ENCODE peak calls at places on chromosomes 1 and 21, in ten cellular contexts. O is mucosa of descending colon, Y is suprapubic skin, F is HFFc6, A is PC-9, R is transverse colon, K is lower leg skin, P is RWPE1, D is GM23338, Q is neural crest cell. J is an unnamed sample.

GRCh38 chr1:213131851-213132655 is 81.0 kb downstream of the RPS6KC1 start:
- DNase-seq in Y (no peak), R (no peak), A (no peak), K (no peak), P (no peak), D (no peak), F (no peak), O (no peak), Q (no peak), J (no peak)

GRCh38 chr21:32412998-32413504 is 545 bp downstream of the EVA1C start:
- DNase-seq in Y (peak), R (peak), P (no peak), A (no peak), D (peak), O (peak), K (peak), Q (no peak), F (no peak), J (no peak)

GRCh38 chr1:16017461-16018303 is at the start of gene HSPB7:
- DNase-seq in D (peak), R (peak), Y (peak), Q (no peak), P (no peak), F (peak), K (peak), O (peak), A (no peak), J (no peak)

GRCh38 chr1:151479462-151479861 is 20.2 kb upstream of the POGZ start:
- DNase-seq in Y (no peak), K (peak), O (no peak), D (no peak), P (no peak), A (no peak), Q (no peak), F (no peak), R (no peak), J (no peak)

GRCh38 chr1:14310491-14310890 is 288.0 kb upstream of the KAZN start:
- DNase-seq in K (no peak), Y (no peak), R (no peak), Q (no peak), P (no peak), F (no peak), A (no peak), O (no peak), D (no peak), J (no peak)

GRCh38 chr1:198780376-198780775 is 141.5 kb downstream of the PTPRC start:
- DNase-seq in Q (no peak), R (no peak), A (no peak), K (no peak), F (no peak), P (no peak), D (no peak), O (no peak), Y (no peak), J (no peak)

GRCh38 chr1:2229032-2229920 is 1.2 kb downstream of the SKI start:
- DNase-seq in Q (no peak), O (peak), F (peak), A (peak), P (peak), R (peak), D (peak), K (peak), Y (peak), J (no peak)

GRCh38 chr1:155179107-155180031 is 5.7 kb downstream of the TRIM46 start:
- DNase-seq in D (no peak), Y (peak), F (no peak), Q (no peak), A (no peak), O (peak), R (no peak), P (no peak), K (peak), J (peak)

GRCh38 chr1:200708769-200709168 is 29.9 kb upstream of the CAMSAP2 start:
- DNase-seq in Y (no peak), O (no peak), D (no peak), Q (no peak), F (peak), P (peak), K (no peak), R (no peak), A (no peak), J (no peak)

GRCh38 chr1:7299329-7299799 is 471.7 kb upstream of the VAMP3 start:
- DNase-seq in A (peak), Q (no peak), F (peak), K (peak), O (no peak), Y (no peak), D (peak), R (peak), P (peak), J (no peak)

GRCh38 chr1:234218078-234218477 is 155.2 kb upstream of the COA6 start:
- DNase-seq in Q (no peak), Y (no peak), K (no peak), D (no peak), F (no peak), P (no peak), R (no peak), O (no peak), A (no peak), J (no peak)

GRCh38 chr1:202237052-202237451 is 43.5 kb downstream of the LGR6 start:
- DNase-seq in K (peak), P (peak), Q (peak), A (peak), Y (no peak), R (peak), D (peak), O (no peak), F (peak), J (no peak)

GRCh38 chr1:237713886-237714285 is 176.8 kb downstream of the ZP4 start:
- DNase-seq in P (no peak), F (peak), Q (no peak), R (no peak), K (no peak), Y (no peak), O (no peak), D (no peak), A (no peak), J (no peak)

GRCh38 chr1:102858695-102859094 is 249.6 kb downstream of the COL11A1 start:
- DNase-seq in F (peak), A (no peak), R (no peak), K (no peak), Y (no peak), D (no peak), P (no peak), O (no peak), Q (no peak), J (no peak)

GRCh38 chr1:167175901-167176300 is 44.8 kb upstream of the POU2F1 start:
- DNase-seq in Q (no peak), R (no peak), F (no peak), O (no peak), A (no peak), D (no peak), P (no peak), Y (no peak), K (no peak), J (no peak)

GRCh38 chr21:46151261-46151988 is 4.0 kb downstream of the FTCD start:
- DNase-seq in F (no peak), R (peak), O (peak), A (no peak), Q (no peak), D (no peak), Y (peak), P (no peak), K (peak), J (peak)

GRCh38 chr1:33170351-33171274 is 11.2 kb downstream of the TRIM62 start:
- DNase-seq in F (no peak), K (peak), Q (no peak), O (no peak), A (no peak), P (no peak), Y (no peak), D (no peak), R (no peak), J (no peak)

GRCh38 chr1:144101397-144102050 is 129.7 kb upstream of the FAM72C start:
- DNase-seq in A (peak), P (peak), K (peak), F (peak), O (peak), Y (peak), D (no peak), R (peak), Q (peak), J (peak)

GRCh38 chr1:11645670-11646265 is 8.5 kb downstream of the FBXO2 start:
- DNase-seq in R (peak), Y (no peak), P (peak), F (peak), A (peak), O (peak), Q (peak), K (peak), D (peak), J (no peak)

GRCh38 chr1:2558420-2558819 is 2.2 kb downstream of the TNFRSF14 start:
- DNase-seq in K (no peak), D (no peak), P (no peak), A (no peak), Y (no peak), O (peak), F (no peak), Q (no peak), R (no peak), J (no peak)

GRCh38 chr1:2204384-2205190 is 10.0 kb upstream of the FAAP20 start:
- DNase-seq in D (peak), R (peak), Q (peak), O (peak), K (peak), P (peak), Y (peak), A (peak), F (no peak), J (no peak)

GRCh38 chr1:2129256-2129943 is 65.2 kb downstream of the FAAP20 start:
- DNase-seq in F (no peak), D (no peak), Y (no peak), P (no peak), O (peak), A (no peak), R (no peak), K (no peak), Q (no peak), J (peak)

GRCh38 chr1:112982328-112982727 is 26.3 kb upstream of the SLC16A1 start:
- DNase-seq in P (no peak), D (no peak), Q (no peak), R (no peak), Y (no peak), A (no peak), O (no peak), F (no peak), K (no peak), J (no peak)
- TF ChIP-seq CTCF in P (no peak), D (no peak), Q (no peak), R (no peak), Y (no peak), A (no peak), O (no peak), F (no peak), K (no peak), J (no peak)

GRCh38 chr21:43269461-43269860 is 100.7 kb downstream of the CRYAA start:
- DNase-seq in R (no peak), D (peak), A (no peak), P (no peak), O (peak), K (no peak), Q (no peak), F (no peak), Y (no peak), J (peak)
- TF ChIP-seq CTCF in R (no peak), D (peak), A (no peak), P (no peak), O (no peak), K (no peak), Q (peak), F (peak), Y (peak), J (peak)

GRCh38 chr1:178344513-178345077 is 152.2 kb downstream of the CLEC20A start:
- DNase-seq in A (peak), Q (peak), P (peak), D (peak), R (no peak), K (no peak), F (peak), O (no peak), Y (no peak), J (no peak)
- TF ChIP-seq CTCF in A (peak), Q (peak), P (peak), D (peak), R (peak), K (no peak), F (peak), O (no peak), Y (no peak), J (peak)

DNA sequence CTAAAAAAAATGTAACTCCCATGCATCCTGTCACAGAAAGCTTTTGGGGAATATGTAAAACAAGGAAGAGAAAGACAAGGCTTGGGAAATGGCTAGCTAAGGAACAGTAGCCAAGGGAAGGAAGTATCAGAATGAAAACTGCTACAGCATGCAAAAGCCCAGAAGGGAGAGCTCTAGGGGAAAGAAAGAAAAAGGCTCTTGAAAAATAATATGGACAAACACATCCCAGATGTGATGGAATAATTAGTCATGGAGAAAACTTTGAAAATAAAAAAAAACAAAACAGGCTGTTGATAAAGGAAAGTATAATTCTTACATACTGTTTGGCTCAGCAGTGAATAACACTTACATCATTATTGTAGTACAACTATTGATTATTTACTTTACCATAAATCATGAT is 47.9 kb upstream of the VCAM1 start:
- DNase-seq in A (no peak), D (no peak), O (no peak), Q (no peak), P (no peak), F (no peak), K (no peak), Y (no peak), R (no peak), J (no peak)
- TF ChIP-seq CTCF in A (no peak), D (no peak), O (no peak), Q (no peak), P (no peak), F (no peak), K (no peak), Y (no peak), R (no peak), J (peak)

DNA sequence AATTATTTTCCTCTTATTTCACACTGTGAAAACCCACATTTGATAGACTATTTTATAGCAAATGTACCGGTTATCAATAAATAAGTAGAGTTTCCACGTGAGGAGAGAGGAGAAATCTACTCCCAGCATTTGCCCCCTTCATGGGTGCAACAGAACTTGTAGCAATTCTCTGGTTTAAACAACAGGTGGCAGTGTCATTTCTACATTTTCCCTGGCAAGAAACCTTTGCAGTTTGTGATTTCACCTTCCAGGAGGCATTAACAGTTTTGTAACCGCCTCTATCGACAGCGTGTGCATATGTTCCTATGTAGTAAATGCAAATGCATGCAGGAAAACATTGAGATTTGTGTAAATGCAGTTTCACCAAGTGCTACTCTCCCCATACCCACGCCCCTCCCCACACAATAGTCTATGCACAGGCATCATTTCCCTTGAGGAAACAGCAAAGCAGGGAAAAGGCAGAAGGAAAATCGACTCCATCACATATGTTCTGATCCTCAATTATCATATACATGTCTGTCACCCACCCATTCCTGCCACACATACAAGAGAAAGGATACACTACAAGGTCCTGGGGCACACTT is 494.7 kb downstream of the SMYD3 start:
- DNase-seq in Y (no peak), R (no peak), A (no peak), F (peak), Q (peak), K (no peak), P (peak), O (no peak), D (peak), J (no peak)
- TF ChIP-seq CTCF in Y (peak), R (peak), A (peak), F (peak), Q (peak), K (no peak), P (no peak), O (peak), D (peak), J (peak)

GRCh38 chr1:18950415-18951026 is 6.0 kb downstream of the IFFO2 start:
- DNase-seq in Y (peak), F (no peak), O (no peak), K (peak), Q (no peak), R (no peak), A (no peak), P (no peak), D (no peak), J (no peak)
- TF ChIP-seq CTCF in Y (no peak), F (no peak), O (no peak), K (no peak), Q (no peak), R (no peak), A (no peak), P (no peak), D (no peak), J (peak)

GRCh38 chr1:21510885-21511578 is 1.8 kb downstream of the ALPL start:
- DNase-seq in Y (no peak), R (no peak), K (no peak), O (no peak), Q (no peak), D (no peak), A (no peak), F (no peak), P (no peak), J (no peak)

GRCh38 chr1:21511579-21512522 is 2.6 kb downstream of the ALPL start:
- DNase-seq in Y (no peak), K (peak), Q (no peak), O (peak), A (peak), P (no peak), D (no peak), F (peak), R (peak), J (no peak)

GRCh38 chr1:21508580-21509350 is 458 bp upstream of the ALPL start:
- DNase-seq in O (peak), P (peak), F (no peak), R (peak), Q (peak), A (peak), Y (no peak), D (peak), K (no peak), J (peak)

GRCh38 chr1:21509351-21510112 is at the start of gene ALPL:
- DNase-seq in K (no peak), F (no peak), Q (no peak), Y (no peak), D (peak), O (no peak), P (no peak), A (no peak), R (no peak), J (no peak)

DNA sequence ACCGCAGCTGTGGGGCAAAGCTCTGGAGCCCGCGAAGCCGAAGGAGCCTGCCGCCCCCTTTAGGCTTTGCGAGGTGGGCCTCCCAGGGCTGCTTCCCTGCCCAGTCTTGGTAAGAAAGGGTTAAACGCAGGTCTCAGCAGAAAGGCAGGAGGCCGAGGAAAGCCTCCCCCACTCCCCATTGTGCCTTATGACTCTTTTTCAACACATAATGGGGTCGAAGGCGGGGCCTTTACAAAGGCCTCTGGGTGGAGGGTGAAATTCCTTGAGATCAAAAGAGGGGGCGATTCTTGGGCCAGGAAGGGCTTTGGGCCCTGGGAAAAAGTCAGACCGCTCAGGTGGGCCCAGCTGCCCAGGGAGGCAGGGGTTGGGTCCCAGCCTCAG is 880 bp downstream of the ALPL start:
- DNase-seq in R (no peak), F (no peak), A (no peak), Y (no peak), O (no peak), K (no peak), Q (no peak), P (no peak), D (peak), J (no peak)
- TF ChIP-seq CTCF in R (no peak), F (no peak), A (no peak), Y (no peak), O (no peak), K (no peak), Q (no peak), P (no peak), D (peak), J (no peak)

DNA sequence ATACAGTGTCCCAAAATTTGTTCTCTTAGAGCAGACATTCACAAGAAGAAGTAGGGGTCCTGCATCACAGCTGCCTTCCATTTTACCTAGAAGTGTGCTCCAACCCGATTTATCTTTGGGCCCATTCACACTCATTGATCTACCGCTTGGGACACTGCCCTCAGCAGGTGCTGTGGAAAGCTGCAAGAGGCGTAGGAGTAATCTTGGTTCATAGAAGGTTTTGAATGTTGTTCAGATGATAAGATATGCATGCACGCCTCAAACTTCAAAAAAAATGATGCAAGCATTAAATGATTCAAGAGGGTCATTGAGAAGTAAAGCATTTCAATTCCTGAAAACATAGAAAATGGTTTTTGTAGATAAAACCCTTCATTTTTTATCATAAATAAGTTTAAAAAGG is 18.6 kb upstream of the C1orf105 start:
- DNase-seq in R (no peak), Y (no peak), D (peak), P (no peak), K (no peak), Q (no peak), F (no peak), A (no peak), O (no peak), J (no peak)
- TF ChIP-seq CTCF in R (no peak), Y (no peak), D (peak), P (no peak), K (no peak), Q (peak), F (peak), A (no peak), O (no peak), J (peak)

GRCh38 chr1:192801451-192801850 is 7.4 kb upstream of the RGS2 start:
- DNase-seq in A (no peak), D (no peak), Y (no peak), K (no peak), F (no peak), Q (no peak), P (no peak), R (no peak), O (no peak), J (no peak)
- TF ChIP-seq CTCF in A (no peak), D (no peak), Y (no peak), K (no peak), F (no peak), Q (no peak), P (no peak), R (no peak), O (no peak), J (no peak)

DNA sequence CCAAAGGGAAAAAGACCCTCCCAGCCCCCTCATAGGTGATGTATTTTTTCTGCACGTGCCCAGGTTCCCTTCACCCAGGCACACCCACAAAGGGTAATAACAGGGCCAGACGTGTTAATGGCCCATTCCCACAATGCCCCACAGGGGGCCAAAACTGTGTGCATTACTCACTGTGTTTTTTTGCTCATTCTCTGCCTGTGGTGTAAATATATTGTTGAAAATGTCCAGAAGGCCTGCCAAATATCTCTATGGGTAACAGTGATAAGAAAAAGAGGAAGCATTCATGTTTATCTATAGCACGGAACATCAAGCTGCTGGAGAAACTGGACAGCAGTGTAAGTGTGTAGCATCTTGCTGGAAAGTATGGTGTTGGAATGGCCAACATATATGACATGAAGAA is 21.9 kb downstream of the RHEX start:
- DNase-seq in F (no peak), R (no peak), K (no peak), Y (no peak), O (no peak), P (no peak), Q (no peak), A (no peak), D (no peak), J (no peak)
- TF ChIP-seq CTCF in F (peak), R (no peak), K (no peak), Y (no peak), O (no peak), P (no peak), Q (peak), A (no peak), D (no peak), J (no peak)

J was measured in chondrocyte.